ENCODE peak calls at places on chromosomes 11 and 22, in eight cellular contexts. One of them, this sample, is unnamed.

GRCh38 chr11:31956310-31956709 is 134.6 kb upstream of the RCN1 start:
- DNase-seq in cardiac muscle cell: no peak
- DNase-seq in GM23338: no peak
- DNase-seq in right lobe of liver: no peak
- DNase-seq in naive thymus-derived CD4-positive, alpha-beta T cell: no peak
- DNase-seq in CD4-positive, alpha-beta memory T cell: no peak
- DNase-seq in brain microvascular endothelial cell: peak; percentile 18
- DNase-seq in esophagus squamous epithelium: no peak
- DNase-seq in this sample: no peak

GRCh38 chr11:57479925-57480324 is 19.6 kb downstream of the RTN4RL2 start:
- DNase-seq in cardiac muscle cell: no peak
- DNase-seq in GM23338: peak; percentile 57
- DNase-seq in right lobe of liver: no peak
- DNase-seq in naive thymus-derived CD4-positive, alpha-beta T cell: no peak
- DNase-seq in CD4-positive, alpha-beta memory T cell: no peak
- DNase-seq in brain microvascular endothelial cell: no peak
- DNase-seq in esophagus squamous epithelium: no peak
- DNase-seq in this sample: no peak

GRCh38 chr22:27391092-27391770 is 410.3 kb downstream of the MN1 start:
- DNase-seq in cardiac muscle cell: peak; percentile 20
- DNase-seq in GM23338: peak; percentile 43
- DNase-seq in right lobe of liver: no peak
- DNase-seq in naive thymus-derived CD4-positive, alpha-beta T cell: no peak
- DNase-seq in CD4-positive, alpha-beta memory T cell: no peak
- DNase-seq in brain microvascular endothelial cell: no peak
- DNase-seq in esophagus squamous epithelium: no peak
- DNase-seq in this sample: peak; percentile 70

GRCh38 chr11:74373382-74373781 is 24.9 kb downstream of the PGM2L1 start:
- DNase-seq in cardiac muscle cell: no peak
- DNase-seq in GM23338: no peak
- DNase-seq in right lobe of liver: no peak
- DNase-seq in naive thymus-derived CD4-positive, alpha-beta T cell: no peak
- DNase-seq in CD4-positive, alpha-beta memory T cell: no peak
- DNase-seq in brain microvascular endothelial cell: no peak
- DNase-seq in esophagus squamous epithelium: no peak
- DNase-seq in this sample: no peak

GRCh38 chr22:49404020-49404419 is 423.7 kb downstream of the BRD1 start:
- DNase-seq in cardiac muscle cell: no peak
- DNase-seq in GM23338: no peak
- DNase-seq in right lobe of liver: no peak
- DNase-seq in naive thymus-derived CD4-positive, alpha-beta T cell: no peak
- DNase-seq in CD4-positive, alpha-beta memory T cell: no peak
- DNase-seq in brain microvascular endothelial cell: no peak
- DNase-seq in esophagus squamous epithelium: no peak
- DNase-seq in this sample: peak; percentile 38

GRCh38 chr11:38460429-38460828 is 1862.4 kb upstream of the RAG2 start:
- DNase-seq in cardiac muscle cell: no peak
- DNase-seq in GM23338: no peak
- DNase-seq in right lobe of liver: no peak
- DNase-seq in naive thymus-derived CD4-positive, alpha-beta T cell: no peak
- DNase-seq in CD4-positive, alpha-beta memory T cell: no peak
- DNase-seq in brain microvascular endothelial cell: peak; percentile 43
- DNase-seq in esophagus squamous epithelium: no peak
- DNase-seq in this sample: no peak

GRCh38 chr11:134067486-134067885 is 1.4 kb upstream of the JAM3 start:
- DNase-seq in cardiac muscle cell: no peak
- DNase-seq in GM23338: no peak
- DNase-seq in right lobe of liver: no peak
- DNase-seq in naive thymus-derived CD4-positive, alpha-beta T cell: no peak
- DNase-seq in CD4-positive, alpha-beta memory T cell: no peak
- DNase-seq in brain microvascular endothelial cell: no peak
- DNase-seq in esophagus squamous epithelium: no peak
- DNase-seq in this sample: no peak

GRCh38 chr11:33696931-33697638 is 3.5 kb downstream of the C11orf91 start:
- DNase-seq in cardiac muscle cell: no peak
- DNase-seq in GM23338: no peak
- DNase-seq in right lobe of liver: no peak
- DNase-seq in naive thymus-derived CD4-positive, alpha-beta T cell: no peak
- DNase-seq in CD4-positive, alpha-beta memory T cell: no peak
- DNase-seq in brain microvascular endothelial cell: no peak
- DNase-seq in esophagus squamous epithelium: no peak
- DNase-seq in this sample: no peak

GRCh38 chr11:77071671-77072605 is 5.2 kb downstream of the CAPN5 start:
- DNase-seq in cardiac muscle cell: no peak
- DNase-seq in GM23338: no peak
- DNase-seq in right lobe of liver: no peak
- DNase-seq in naive thymus-derived CD4-positive, alpha-beta T cell: no peak
- DNase-seq in CD4-positive, alpha-beta memory T cell: no peak
- DNase-seq in brain microvascular endothelial cell: peak; percentile 7
- DNase-seq in esophagus squamous epithelium: no peak
- DNase-seq in this sample: peak; percentile 63

GRCh38 chr11:17563961-17564686 is 17.1 kb downstream of the OTOG start:
- DNase-seq in cardiac muscle cell: no peak
- DNase-seq in GM23338: no peak
- DNase-seq in right lobe of liver: no peak
- DNase-seq in naive thymus-derived CD4-positive, alpha-beta T cell: no peak
- DNase-seq in CD4-positive, alpha-beta memory T cell: no peak
- DNase-seq in brain microvascular endothelial cell: no peak
- DNase-seq in esophagus squamous epithelium: no peak
- DNase-seq in this sample: peak; percentile 37

GRCh38 chr11:116930177-116930576 is 92.8 kb upstream of the APOA1 start:
- DNase-seq in cardiac muscle cell: peak; percentile 30
- DNase-seq in GM23338: peak; percentile 39
- DNase-seq in right lobe of liver: no peak
- DNase-seq in naive thymus-derived CD4-positive, alpha-beta T cell: no peak
- DNase-seq in CD4-positive, alpha-beta memory T cell: peak; percentile 51
- DNase-seq in brain microvascular endothelial cell: peak; percentile 20
- DNase-seq in esophagus squamous epithelium: no peak
- DNase-seq in this sample: peak; percentile 60

GRCh38 chr22:33162196-33162595 is 104.0 kb upstream of the SYN3 start:
- DNase-seq in cardiac muscle cell: no peak
- DNase-seq in GM23338: no peak
- DNase-seq in right lobe of liver: no peak
- DNase-seq in naive thymus-derived CD4-positive, alpha-beta T cell: no peak
- DNase-seq in CD4-positive, alpha-beta memory T cell: no peak
- DNase-seq in brain microvascular endothelial cell: no peak
- DNase-seq in esophagus squamous epithelium: no peak
- DNase-seq in this sample: no peak

GRCh38 chr11:82557274-82557673 is 176.4 kb downstream of the FAM181B start:
- DNase-seq in cardiac muscle cell: no peak
- DNase-seq in GM23338: no peak
- DNase-seq in right lobe of liver: peak; percentile 22
- DNase-seq in naive thymus-derived CD4-positive, alpha-beta T cell: no peak
- DNase-seq in CD4-positive, alpha-beta memory T cell: no peak
- DNase-seq in brain microvascular endothelial cell: no peak
- DNase-seq in esophagus squamous epithelium: no peak
- DNase-seq in this sample: no peak

GRCh38 chr11:13717331-13717730 is 48.9 kb downstream of the FAR1 start:
- DNase-seq in cardiac muscle cell: no peak
- DNase-seq in GM23338: no peak
- DNase-seq in right lobe of liver: no peak
- DNase-seq in naive thymus-derived CD4-positive, alpha-beta T cell: no peak
- DNase-seq in CD4-positive, alpha-beta memory T cell: no peak
- DNase-seq in brain microvascular endothelial cell: peak; percentile 73
- DNase-seq in esophagus squamous epithelium: no peak
- DNase-seq in this sample: no peak

GRCh38 chr11:61514050-61514917 is 5.7 kb downstream of the LRRC10B start:
- DNase-seq in cardiac muscle cell: no peak
- DNase-seq in GM23338: peak; percentile 43
- DNase-seq in right lobe of liver: no peak
- DNase-seq in naive thymus-derived CD4-positive, alpha-beta T cell: no peak
- DNase-seq in CD4-positive, alpha-beta memory T cell: no peak
- DNase-seq in brain microvascular endothelial cell: no peak
- DNase-seq in esophagus squamous epithelium: no peak
- DNase-seq in this sample: no peak

GRCh38 chr11:102929966-102930365 is 25.6 kb downstream of the MMP13 start:
- DNase-seq in cardiac muscle cell: no peak
- DNase-seq in GM23338: no peak
- DNase-seq in right lobe of liver: no peak
- DNase-seq in naive thymus-derived CD4-positive, alpha-beta T cell: no peak
- DNase-seq in CD4-positive, alpha-beta memory T cell: no peak
- DNase-seq in brain microvascular endothelial cell: no peak
- DNase-seq in esophagus squamous epithelium: no peak
- DNase-seq in this sample: no peak

GRCh38 chr11:16133867-16134266 is 222.5 kb downstream of the SOX6 start:
- DNase-seq in cardiac muscle cell: no peak
- DNase-seq in GM23338: no peak
- DNase-seq in right lobe of liver: no peak
- DNase-seq in naive thymus-derived CD4-positive, alpha-beta T cell: no peak
- DNase-seq in CD4-positive, alpha-beta memory T cell: no peak
- DNase-seq in brain microvascular endothelial cell: no peak
- DNase-seq in esophagus squamous epithelium: no peak
- DNase-seq in this sample: no peak

GRCh38 chr22:37601203-37601539 is 7.5 kb upstream of the GGA1 start:
- DNase-seq in cardiac muscle cell: peak; percentile 14
- DNase-seq in GM23338: no peak
- DNase-seq in right lobe of liver: no peak
- DNase-seq in naive thymus-derived CD4-positive, alpha-beta T cell: no peak
- DNase-seq in CD4-positive, alpha-beta memory T cell: no peak
- DNase-seq in brain microvascular endothelial cell: no peak
- DNase-seq in esophagus squamous epithelium: no peak
- DNase-seq in this sample: no peak
- H3K27ac ChIP-seq in cardiac muscle cell: peak overlapping the region; percentile 54
- H3K27ac ChIP-seq in GM23338: peak overlapping the region; percentile 1
- H3K27ac ChIP-seq in right lobe of liver: no peak overlapping the region
- H3K27ac ChIP-seq in naive thymus-derived CD4-positive, alpha-beta T cell: no peak overlapping the region
- H3K27ac ChIP-seq in CD4-positive, alpha-beta memory T cell: no peak overlapping the region
- H3K27ac ChIP-seq in brain microvascular endothelial cell: no peak overlapping the region
- H3K27ac ChIP-seq in esophagus squamous epithelium: no peak overlapping the region
- H3K27ac ChIP-seq in this sample: no peak overlapping the region

GRCh38 chr11:114232400-114233070 is 63.7 kb upstream of the NNMT start:
- DNase-seq in cardiac muscle cell: no peak
- DNase-seq in GM23338: no peak
- DNase-seq in right lobe of liver: no peak
- DNase-seq in naive thymus-derived CD4-positive, alpha-beta T cell: no peak
- DNase-seq in CD4-positive, alpha-beta memory T cell: no peak
- DNase-seq in brain microvascular endothelial cell: no peak
- DNase-seq in esophagus squamous epithelium: no peak
- DNase-seq in this sample: no peak
- H3K27ac ChIP-seq in cardiac muscle cell: no peak overlapping the region
- H3K27ac ChIP-seq in GM23338: no peak overlapping the region
- H3K27ac ChIP-seq in right lobe of liver: no peak overlapping the region
- H3K27ac ChIP-seq in naive thymus-derived CD4-positive, alpha-beta T cell: no peak overlapping the region
- H3K27ac ChIP-seq in CD4-positive, alpha-beta memory T cell: no peak overlapping the region
- H3K27ac ChIP-seq in brain microvascular endothelial cell: no peak overlapping the region
- H3K27ac ChIP-seq in esophagus squamous epithelium: no peak overlapping the region
- H3K27ac ChIP-seq in this sample: peak overlapping the region; percentile 76

GRCh38 chr11:64743591-64744543 is at the start of gene RASGRP2:
- DNase-seq in cardiac muscle cell: peak; percentile 45
- DNase-seq in GM23338: peak; percentile 81
- DNase-seq in right lobe of liver: peak; percentile 84
- DNase-seq in naive thymus-derived CD4-positive, alpha-beta T cell: peak; percentile 87
- DNase-seq in CD4-positive, alpha-beta memory T cell: peak; percentile 89
- DNase-seq in brain microvascular endothelial cell: no peak
- DNase-seq in esophagus squamous epithelium: peak; percentile 51
- DNase-seq in this sample: peak; percentile 95

GRCh38 chr11:64746486-64746885 is 2.5 kb upstream of the RASGRP2 start:
- DNase-seq in cardiac muscle cell: no peak
- DNase-seq in GM23338: no peak
- DNase-seq in right lobe of liver: no peak
- DNase-seq in naive thymus-derived CD4-positive, alpha-beta T cell: no peak
- DNase-seq in CD4-positive, alpha-beta memory T cell: no peak
- DNase-seq in brain microvascular endothelial cell: no peak
- DNase-seq in esophagus squamous epithelium: no peak
- DNase-seq in this sample: no peak

GRCh38 chr11:64744544-64745218 is 739 bp upstream of the RASGRP2 start:
- DNase-seq in cardiac muscle cell: peak; percentile 62
- DNase-seq in GM23338: no peak
- DNase-seq in right lobe of liver: peak; percentile 38
- DNase-seq in naive thymus-derived CD4-positive, alpha-beta T cell: peak; percentile 69
- DNase-seq in CD4-positive, alpha-beta memory T cell: no peak
- DNase-seq in brain microvascular endothelial cell: no peak
- DNase-seq in esophagus squamous epithelium: no peak
- DNase-seq in this sample: no peak

GRCh38 chr11:64745523-64746328 is 1.8 kb upstream of the RASGRP2 start:
- DNase-seq in cardiac muscle cell: peak; percentile 91
- DNase-seq in GM23338: peak; percentile 90
- DNase-seq in right lobe of liver: peak; percentile 88
- DNase-seq in naive thymus-derived CD4-positive, alpha-beta T cell: peak; percentile 64
- DNase-seq in CD4-positive, alpha-beta memory T cell: peak; percentile 89
- DNase-seq in brain microvascular endothelial cell: peak; percentile 47
- DNase-seq in esophagus squamous epithelium: no peak
- DNase-seq in this sample: peak; percentile 89

DNA sequence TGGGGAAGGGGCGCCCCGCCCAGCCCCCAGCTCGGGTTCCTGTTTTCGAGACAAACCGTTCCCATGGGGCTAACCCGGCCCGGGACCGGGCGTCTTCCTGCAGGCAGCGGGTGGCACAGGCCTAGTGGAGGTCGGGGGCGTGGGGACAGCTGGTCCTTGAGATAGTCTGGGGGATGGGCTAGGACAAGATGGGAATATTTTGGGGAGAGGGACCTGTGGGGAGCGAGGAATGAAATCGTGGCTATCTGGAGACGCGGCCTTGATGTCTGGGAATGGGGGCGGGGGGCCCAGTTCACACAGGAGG is 1.2 kb upstream of the RASGRP2 start:
- DNase-seq in cardiac muscle cell: peak; percentile 44
- DNase-seq in GM23338: peak; percentile 70
- DNase-seq in right lobe of liver: peak; percentile 84
- DNase-seq in naive thymus-derived CD4-positive, alpha-beta T cell: no peak
- DNase-seq in CD4-positive, alpha-beta memory T cell: peak; percentile 97
- DNase-seq in brain microvascular endothelial cell: no peak
- DNase-seq in esophagus squamous epithelium: peak; percentile 76
- DNase-seq in this sample: peak; percentile 76
- H3K27ac ChIP-seq in cardiac muscle cell: peak overlapping the region; percentile 61
- H3K27ac ChIP-seq in GM23338: no peak overlapping the region
- H3K27ac ChIP-seq in right lobe of liver: peak overlapping the region; percentile 63
- H3K27ac ChIP-seq in naive thymus-derived CD4-positive, alpha-beta T cell: peak overlapping the region; percentile 97
- H3K27ac ChIP-seq in CD4-positive, alpha-beta memory T cell: peak overlapping the region; percentile 96
- H3K27ac ChIP-seq in brain microvascular endothelial cell: no peak overlapping the region
- H3K27ac ChIP-seq in esophagus squamous epithelium: peak overlapping the region; percentile 83
- H3K27ac ChIP-seq in this sample: no peak overlapping the region

DNA sequence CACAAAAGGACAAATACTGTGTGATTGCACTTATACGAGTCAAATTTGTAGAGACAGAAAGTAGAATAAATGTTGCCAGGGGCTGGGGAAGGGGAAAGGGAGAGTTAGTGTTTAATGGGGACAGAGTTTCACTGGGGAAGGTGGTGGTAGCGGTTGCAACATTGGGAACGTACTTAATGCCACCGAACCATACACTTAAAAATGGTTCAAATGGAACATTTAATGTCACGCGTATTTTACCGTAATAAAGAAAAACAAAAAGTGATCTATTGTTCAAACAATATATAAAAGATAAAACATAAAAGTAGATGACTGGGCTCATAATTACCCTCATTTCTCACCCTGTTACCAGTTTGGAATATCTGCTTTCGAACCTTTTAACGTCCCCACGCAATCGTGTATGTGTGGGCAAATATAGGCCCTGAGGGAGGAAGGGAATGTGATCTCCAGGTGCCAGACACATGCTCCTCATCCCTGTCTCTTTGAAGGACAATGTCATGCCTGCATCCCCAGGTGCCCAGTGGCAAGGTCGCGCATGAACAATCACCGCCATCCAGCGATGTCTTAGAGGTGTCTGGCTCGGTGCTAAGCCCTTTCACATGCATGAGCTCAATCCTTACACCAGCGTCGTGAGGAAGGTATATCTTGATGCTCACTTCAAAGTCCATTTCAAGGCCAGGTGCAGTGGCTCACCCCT is 35.3 kb downstream of the LIF start:
- DNase-seq in cardiac muscle cell: no peak
- DNase-seq in GM23338: no peak
- DNase-seq in right lobe of liver: no peak
- DNase-seq in naive thymus-derived CD4-positive, alpha-beta T cell: no peak
- DNase-seq in CD4-positive, alpha-beta memory T cell: no peak
- DNase-seq in brain microvascular endothelial cell: no peak
- DNase-seq in esophagus squamous epithelium: no peak
- DNase-seq in this sample: no peak
- H3K27ac ChIP-seq in cardiac muscle cell: no peak overlapping the region
- H3K27ac ChIP-seq in GM23338: no peak overlapping the region
- H3K27ac ChIP-seq in right lobe of liver: no peak overlapping the region
- H3K27ac ChIP-seq in naive thymus-derived CD4-positive, alpha-beta T cell: no peak overlapping the region
- H3K27ac ChIP-seq in CD4-positive, alpha-beta memory T cell: no peak overlapping the region
- H3K27ac ChIP-seq in brain microvascular endothelial cell: peak overlapping the region; percentile 100
- H3K27ac ChIP-seq in esophagus squamous epithelium: peak overlapping the region; percentile 62
- H3K27ac ChIP-seq in this sample: no peak overlapping the region